ENCODE peak calls at places on chromosomes 5 and 9, in six cellular contexts. J is A673, Z is GM23338, V is tibial nerve, H is cardiac muscle cell, K is stomach. W is an unnamed sample. For H3K4me1, the result is how much of the 10 kb centered on the place peaks cover.

GRCh38 chr9:38127271-38127839 is 58.3 kb upstream of the SHB start:
- DNase-seq in Z (no peak), K (no peak), J (peak), V (no peak), H (no peak), W (peak)

GRCh38 chr9:85727500-85727899 is 14.3 kb downstream of the AGTPBP1 start:
- DNase-seq in K (no peak), H (no peak), J (no peak), Z (no peak), V (no peak), W (no peak)

GRCh38 chr9:26744362-26744965 is 148.1 kb downstream of the CAAP1 start:
- DNase-seq in K (no peak), H (peak), V (no peak), Z (peak), J (peak), W (no peak)

GRCh38 chr5:79014631-79015030 is 29.5 kb upstream of the ARSB start:
- DNase-seq in H (no peak), V (no peak), K (no peak), Z (no peak), J (no peak), W (no peak)

GRCh38 chr5:133365326-133365725 is 247.0 kb downstream of the FSTL4 start:
- DNase-seq in H (peak), V (no peak), Z (peak), J (peak), K (no peak), W (peak)

GRCh38 chr5:167853421-167853820 is 438.0 kb upstream of the WWC1 start:
- DNase-seq in K (no peak), Z (no peak), V (no peak), H (no peak), J (no peak), W (no peak)

GRCh38 chr5:135034186-135034962 is at the start of gene PITX1:
- DNase-seq in V (no peak), H (peak), Z (peak), J (peak), K (peak), W (peak)

GRCh38 chr5:147530801-147531389 is 21.0 kb upstream of the DPYSL3 start:
- DNase-seq in Z (no peak), K (no peak), H (no peak), J (peak), V (no peak), W (no peak)

GRCh38 chr9:135136991-135137390 is 49.5 kb downstream of the OLFM1 start:
- DNase-seq in V (no peak), Z (no peak), H (no peak), J (no peak), K (no peak), W (no peak)

GRCh38 chr9:135945969-135946368 is 15.2 kb downstream of the UBAC1 start:
- DNase-seq in K (no peak), J (no peak), Z (no peak), V (no peak), H (no peak), W (no peak)

GRCh38 chr5:127938746-127939145 is 144.8 kb upstream of the SLC12A2 start:
- DNase-seq in V (no peak), J (no peak), K (no peak), Z (no peak), H (no peak), W (no peak)

GRCh38 chr9:93684806-93685553 is 108.6 kb downstream of the PHF2 start:
- DNase-seq in K (no peak), Z (peak), H (no peak), J (peak), V (no peak), W (no peak)

GRCh38 chr9:112831281-112831851 is 59.3 kb downstream of the SLC46A2 start:
- DNase-seq in K (peak), J (no peak), V (no peak), H (no peak), Z (no peak), W (no peak)

DNA sequence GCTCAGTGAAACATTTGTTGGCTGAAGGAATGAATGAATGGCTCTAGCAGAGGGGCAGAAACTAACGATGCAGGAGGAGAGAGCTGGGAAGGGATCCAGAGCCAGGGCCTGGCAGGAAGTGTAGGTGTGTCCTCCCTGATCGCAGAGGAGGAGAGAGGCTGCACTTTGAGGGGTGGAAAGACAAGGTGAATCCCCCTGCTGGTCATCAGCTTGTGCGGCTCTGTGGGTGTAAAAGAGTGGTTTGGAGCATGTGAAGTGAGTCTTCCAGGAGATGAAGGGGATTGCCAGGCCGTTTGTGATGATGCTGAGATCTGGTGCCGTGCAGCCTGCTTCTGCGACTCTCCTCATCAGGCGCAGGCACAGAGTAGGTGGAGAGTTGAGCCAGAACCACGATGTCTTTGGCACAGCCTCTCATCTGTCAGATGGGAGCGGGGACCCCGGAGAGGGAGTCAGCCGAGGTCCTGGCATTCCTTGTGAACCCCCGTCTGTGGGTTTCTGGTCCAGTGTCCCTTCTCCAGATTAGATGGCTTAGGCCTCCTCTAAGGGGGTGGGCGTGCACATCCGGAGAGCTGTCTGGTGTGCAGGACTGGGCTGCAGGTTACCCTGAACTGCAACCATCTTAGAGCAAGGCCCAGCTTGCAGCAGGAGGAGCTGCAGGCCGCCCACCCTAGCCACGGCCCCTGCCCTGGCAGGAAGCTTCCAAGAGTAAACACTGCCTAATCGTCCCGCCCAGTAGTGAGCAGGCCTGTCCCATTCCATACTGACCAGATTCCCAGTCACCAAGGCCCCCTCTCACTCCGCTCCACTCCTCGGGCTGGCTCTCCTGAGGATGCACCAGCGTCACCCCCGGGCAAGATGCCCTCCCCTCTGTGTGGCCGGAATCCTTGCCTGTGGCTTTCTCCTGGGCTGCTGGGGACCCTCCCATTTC is at the start of gene ADAMTS13:
- DNase-seq in V (no peak), J (no peak), Z (peak), K (no peak), H (no peak), W (peak)
- TF ChIP-seq CTCF in V (no peak), J (peak), Z (peak), K (no peak), H (peak), W (peak)

GRCh38 chr5:141617682-141618029 is 1.1 kb downstream of the DIAPH1 start:
- DNase-seq in J (no peak), K (no peak), Z (no peak), V (no peak), H (no peak), W (no peak)
- H3K4me1 ChIP-seq in J (under half), K (half or more), Z (under half), V (under half), H (under half), W (under half)

GRCh38 chr9:4339357-4339756 is 39.5 kb upstream of the GLIS3 start:
- DNase-seq in H (peak), Z (peak), J (peak), K (peak), V (peak), W (peak)
- TF ChIP-seq CTCF in H (peak), Z (peak), J (peak), K (peak), V (peak), W (peak)

GRCh38 chr5:150785950-150786349 is 7.4 kb downstream of the SMIM3 start:
- DNase-seq in J (no peak), K (no peak), H (no peak), V (no peak), Z (no peak), W (no peak)
- H3K4me1 ChIP-seq in J (half or more), K (half or more), H (under half), V (under half), Z (under half), W (under half)

GRCh38 chr9:131892162-131892707 is 152.4 kb upstream of the RAPGEF1 start:
- DNase-seq in K (no peak), Z (no peak), H (no peak), V (no peak), J (no peak), W (no peak)
- TF ChIP-seq CTCF in K (no peak), Z (no peak), H (no peak), V (no peak), J (no peak), W (no peak)

DNA sequence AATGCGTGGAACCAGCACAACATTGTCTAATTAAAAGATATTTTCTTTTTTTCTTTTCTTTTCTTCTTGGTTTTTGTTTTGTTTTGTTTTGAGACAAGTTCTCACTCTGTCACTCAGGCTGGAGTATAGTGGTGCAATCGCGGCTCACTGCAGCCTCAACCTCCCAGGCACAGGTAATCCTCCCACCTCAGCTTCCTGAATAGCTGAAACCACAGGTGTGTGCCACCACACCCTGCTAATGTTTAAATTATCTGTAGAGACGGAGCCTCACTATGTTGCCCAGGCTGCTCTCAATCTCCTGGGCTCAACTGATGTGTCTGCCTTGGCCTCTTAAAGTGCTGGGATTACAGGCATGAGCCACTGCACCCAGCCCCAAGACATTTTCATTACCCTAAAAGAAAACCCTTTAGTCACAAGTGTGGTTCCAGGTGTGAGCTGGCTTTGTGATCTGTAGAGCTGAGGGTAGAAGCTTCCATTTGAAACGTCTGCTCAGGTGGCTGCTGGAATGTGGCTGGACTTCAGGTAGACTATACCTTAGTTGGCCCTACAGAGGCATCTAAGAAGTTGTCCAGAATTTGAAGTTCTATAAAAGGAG is 19.1 kb upstream of the NEK6 start:
- DNase-seq in H (no peak), V (no peak), Z (no peak), K (no peak), J (no peak), W (no peak)
- H3K4me1 ChIP-seq in H (under half), V (under half), Z (under half), K (under half), J (under half), W (under half)

GRCh38 chr5:179765400-179765799 is 28.4 kb upstream of the LTC4S start:
- DNase-seq in H (no peak), J (peak), Z (no peak), V (peak), K (no peak), W (peak)

GRCh38 chr5:179769276-179769675 is 24.5 kb upstream of the LTC4S start:
- DNase-seq in Z (no peak), H (no peak), V (no peak), J (no peak), K (no peak), W (no peak)

GRCh38 chr5:179766021-179766725 is 27.6 kb upstream of the LTC4S start:
- DNase-seq in Z (no peak), K (no peak), V (no peak), J (no peak), H (no peak), W (peak)

GRCh38 chr5:179768326-179769085 is 25.3 kb upstream of the LTC4S start:
- DNase-seq in J (no peak), Z (peak), K (no peak), V (no peak), H (peak), W (no peak)

DNA sequence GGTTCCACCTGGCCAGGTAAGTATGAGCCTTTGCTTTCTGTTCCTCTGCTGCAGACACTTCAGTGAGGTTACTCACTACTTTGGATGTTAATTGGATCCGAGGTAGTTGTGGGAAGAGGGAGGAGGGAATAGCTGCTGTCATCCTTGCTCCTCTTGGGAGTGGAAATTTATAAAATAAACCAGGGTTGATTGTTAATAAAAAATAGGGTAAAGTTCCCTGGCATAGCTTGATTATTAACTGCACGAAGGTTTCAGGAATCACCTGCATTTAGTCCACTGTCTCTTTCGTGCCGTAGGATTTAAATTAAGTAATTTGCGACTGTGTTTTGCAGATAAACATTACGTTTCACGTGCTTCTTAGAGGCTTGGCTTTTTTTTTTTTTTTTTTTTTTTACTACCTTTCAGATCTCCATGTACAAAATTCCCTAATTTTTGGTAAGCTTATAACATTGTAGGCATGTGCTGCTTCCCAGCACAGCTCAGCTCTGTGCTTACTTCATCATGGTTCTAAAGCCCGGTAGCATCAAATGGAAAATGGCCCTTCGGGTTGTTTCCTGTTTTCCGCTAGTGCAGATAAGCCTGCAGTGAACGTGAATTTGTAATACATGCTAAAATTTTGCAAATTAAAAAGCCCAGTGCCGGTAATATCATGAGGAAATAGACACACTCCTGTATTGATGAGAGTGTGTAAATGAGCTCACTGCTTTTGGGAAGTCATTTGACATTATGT is 26.9 kb upstream of the LTC4S start:
- DNase-seq in H (no peak), J (no peak), K (no peak), Z (no peak), V (no peak), W (no peak)
- TF ChIP-seq CTCF in H (no peak), J (no peak), K (no peak), Z (no peak), V (no peak), W (no peak)

GRCh38 chr5:171092194-171092593 is 216.9 kb upstream of the TLX3 start:
- DNase-seq in K (no peak), H (no peak), V (no peak), Z (no peak), J (no peak), W (no peak)
- H3K4me1 ChIP-seq in K (under half), H (under half), V (under half), Z (under half), J (under half), W (under half)

GRCh38 chr5:154610321-154611154 is 132.5 kb upstream of the HAND1 start:
- DNase-seq in Z (peak), V (peak), K (peak), H (peak), J (peak), W (peak)
- TF ChIP-seq CTCF in Z (peak), V (peak), K (peak), H (peak), J (peak), W (peak)

W was measured in BE2C.